ENCODE peak calls at places on chromosomes 13 and 19, in six cellular contexts. L, U, H, E, I and Z are unnamed samples.

GRCh38 chr13:67318398-67318797 is 88.3 kb upstream of the PCDH9 start:
- DNase-seq in U (no peak), E (no peak), L (no peak), H (no peak), I (peak), Z (no peak)

GRCh38 chr19:18675779-18676178 is 7.7 kb upstream of the CRTC1 start:
- DNase-seq in H (no peak), I (no peak), U (no peak), L (no peak), E (peak), Z (no peak)

GRCh38 chr19:4557971-4558941 is 1.2 kb downstream of the SEMA6B start:
- DNase-seq in H (no peak), I (no peak), L (no peak), U (no peak), E (peak), Z (no peak)

GRCh38 chr13:85616275-85616674 is 182.9 kb downstream of the SLITRK6 start:
- DNase-seq in I (no peak), U (no peak), L (no peak), H (no peak), E (no peak), Z (no peak)

GRCh38 chr19:47157455-47158321 is 27.1 kb downstream of the SAE1 start:
- DNase-seq in E (peak), H (no peak), U (peak), L (no peak), I (peak), Z (no peak)

GRCh38 chr19:17289489-17289888 is 7.8 kb downstream of the ANKLE1 start:
- DNase-seq in I (peak), H (no peak), E (peak), U (peak), L (no peak), Z (no peak)

GRCh38 chr13:44576396-44577235 is 486 bp upstream of the TSC22D1 start:
- DNase-seq in H (no peak), U (no peak), I (no peak), E (peak), L (no peak), Z (no peak)

GRCh38 chr13:42720116-42720857 is 61.1 kb upstream of the FAM216B start:
- DNase-seq in U (peak), E (peak), I (peak), L (no peak), H (no peak), Z (peak)

GRCh38 chr19:4007836-4008539 is 452 bp downstream of the PIAS4 start:
- DNase-seq in L (no peak), U (no peak), I (no peak), H (no peak), E (no peak), Z (no peak)

GRCh38 chr19:6678690-6679109 is 8.7 kb upstream of the TNFSF14 start:
- DNase-seq in E (no peak), L (peak), H (no peak), U (peak), I (no peak), Z (no peak)

GRCh38 chr13:112810608-112811007 is 120.8 kb downstream of the ATP11A start:
- DNase-seq in U (no peak), L (no peak), H (no peak), E (no peak), I (no peak), Z (no peak)

GRCh38 chr19:5805465-5806132 is 732 bp downstream of the NRTN start:
- DNase-seq in E (peak), L (no peak), H (peak), U (no peak), I (no peak), Z (peak)

GRCh38 chr13:21694831-21695230 is 24.0 kb downstream of the FGF9 start:
- DNase-seq in E (no peak), U (no peak), L (no peak), H (no peak), I (no peak), Z (no peak)

GRCh38 chr13:30429721-30430694 is 7.7 kb downstream of the UBE2L5 start:
- DNase-seq in L (peak), I (peak), U (peak), H (no peak), E (peak), Z (no peak)

GRCh38 chr19:48468806-48469055 is 438 bp upstream of the CYTH2 start:
- DNase-seq in E (no peak), L (no peak), I (no peak), U (no peak), H (no peak), Z (no peak)

GRCh38 chr19:14086098-14086497 is 515 bp upstream of the C19orf67 start:
- DNase-seq in H (no peak), I (no peak), U (no peak), L (no peak), E (no peak), Z (no peak)

GRCh38 chr19:13621413-13621812 is 115.1 kb upstream of the CACNA1A start:
- DNase-seq in E (peak), L (no peak), U (peak), H (no peak), I (peak), Z (no peak)

GRCh38 chr13:22114630-22115311 is 443.9 kb downstream of the FGF9 start:
- DNase-seq in H (no peak), U (no peak), I (no peak), E (no peak), L (peak), Z (no peak)